ENCODE peak calls at places on chromosomes 6 and 20, in nine cellular contexts. D, V, K, M, C, Q, U, E and Z are unnamed samples.
A peak's percentile ranks its signal among the peaks of the same experiment; 100 is the strongest.

GRCh38 chr6:30893001-30893591 is 8.8 kb downstream of the DDR1 start:
- DNase-seq in V (no peak), D (peak; percentile 76), M (no peak), C (no peak), E (no peak), K (no peak), U (no peak), Q (no peak), Z (no peak)

GRCh38 chr6:1103945-1104623 is 207.8 kb upstream of the FOXQ1 start:
- DNase-seq in D (no peak), K (no peak), M (peak; percentile 32), U (no peak), E (no peak), C (no peak), Q (peak; percentile 65), V (no peak), Z (no peak)

GRCh38 chr6:34305982-34306702 is 57.3 kb upstream of the SMIM29 start:
- DNase-seq in V (peak; percentile 61), U (peak; percentile 92), K (no peak), Q (no peak), D (no peak), M (no peak), C (no peak), E (no peak), Z (no peak)

GRCh38 chr6:57324538-57324937 is 7.1 kb downstream of the PRIM2 start:
- DNase-seq in Q (no peak), V (no peak), D (no peak), C (no peak), K (no peak), E (no peak), M (no peak), U (peak; percentile 24), Z (no peak)

GRCh38 chr6:151230277-151230577 is 9.5 kb upstream of the AKAP12 start:
- DNase-seq in V (no peak), K (no peak), M (no peak), E (no peak), Q (no peak), C (no peak), D (no peak), U (no peak), Z (no peak)

GRCh38 chr6:32163559-32164258 is 686 bp upstream of the EGFL8 start:
- DNase-seq in U (no peak), V (no peak), M (no peak), E (no peak), K (no peak), Q (no peak), C (no peak), D (no peak), Z (peak; percentile 39)

GRCh38 chr20:32979201-32979998 is 24.8 kb downstream of the SUN5 start:
- DNase-seq in M (no peak), E (no peak), K (peak; percentile 31), Q (no peak), D (no peak), U (no peak), V (no peak), C (no peak), Z (peak; percentile 38)

GRCh38 chr6:39430968-39431523 is 108.5 kb upstream of the KCNK16 start:
- DNase-seq in K (peak; percentile 83), D (peak; percentile 43), M (peak; percentile 70), U (no peak), V (peak; percentile 47), Q (peak; percentile 37), E (peak; percentile 65), C (no peak), Z (no peak)

GRCh38 chr20:58706975-58707681 is 14.5 kb downstream of the NPEPL1 start:
- DNase-seq in V (no peak), C (no peak), D (no peak), Q (no peak), U (no peak), E (peak; percentile 44), M (peak; percentile 13), K (peak; percentile 72), Z (peak; percentile 64)

GRCh38 chr20:15849131-15849685 is 724.0 kb downstream of the KIF16B start:
- DNase-seq in E (no peak), M (no peak), V (no peak), D (no peak), U (no peak), K (no peak), C (no peak), Q (no peak), Z (no peak)

GRCh38 chr6:152399409-152399808 is 237.8 kb downstream of the SYNE1 start:
- DNase-seq in C (no peak), Q (no peak), U (no peak), K (no peak), E (no peak), D (no peak), V (no peak), M (no peak), Z (no peak)

GRCh38 chr6:45438156-45438555 is 60.4 kb upstream of the SUPT3H start:
- DNase-seq in K (no peak), M (no peak), C (no peak), E (no peak), V (no peak), Q (no peak), U (no peak), D (no peak), Z (no peak)

GRCh38 chr20:44614525-44614924 is 32.1 kb downstream of the PKIG start:
- DNase-seq in K (no peak), V (no peak), E (no peak), M (no peak), D (no peak), U (no peak), C (no peak), Q (no peak), Z (peak; percentile 66)

GRCh38 chr6:112298021-112298745 is 43.8 kb upstream of the LAMA4 start:
- DNase-seq in V (no peak), C (no peak), K (no peak), E (no peak), D (no peak), U (peak; percentile 85), M (no peak), Q (no peak), Z (no peak)

GRCh38 chr20:41457173-41457857 is 90.7 kb upstream of the EMILIN3 start:
- DNase-seq in D (no peak), E (no peak), U (no peak), V (no peak), K (no peak), C (no peak), M (no peak), Q (no peak), Z (no peak)

DNA sequence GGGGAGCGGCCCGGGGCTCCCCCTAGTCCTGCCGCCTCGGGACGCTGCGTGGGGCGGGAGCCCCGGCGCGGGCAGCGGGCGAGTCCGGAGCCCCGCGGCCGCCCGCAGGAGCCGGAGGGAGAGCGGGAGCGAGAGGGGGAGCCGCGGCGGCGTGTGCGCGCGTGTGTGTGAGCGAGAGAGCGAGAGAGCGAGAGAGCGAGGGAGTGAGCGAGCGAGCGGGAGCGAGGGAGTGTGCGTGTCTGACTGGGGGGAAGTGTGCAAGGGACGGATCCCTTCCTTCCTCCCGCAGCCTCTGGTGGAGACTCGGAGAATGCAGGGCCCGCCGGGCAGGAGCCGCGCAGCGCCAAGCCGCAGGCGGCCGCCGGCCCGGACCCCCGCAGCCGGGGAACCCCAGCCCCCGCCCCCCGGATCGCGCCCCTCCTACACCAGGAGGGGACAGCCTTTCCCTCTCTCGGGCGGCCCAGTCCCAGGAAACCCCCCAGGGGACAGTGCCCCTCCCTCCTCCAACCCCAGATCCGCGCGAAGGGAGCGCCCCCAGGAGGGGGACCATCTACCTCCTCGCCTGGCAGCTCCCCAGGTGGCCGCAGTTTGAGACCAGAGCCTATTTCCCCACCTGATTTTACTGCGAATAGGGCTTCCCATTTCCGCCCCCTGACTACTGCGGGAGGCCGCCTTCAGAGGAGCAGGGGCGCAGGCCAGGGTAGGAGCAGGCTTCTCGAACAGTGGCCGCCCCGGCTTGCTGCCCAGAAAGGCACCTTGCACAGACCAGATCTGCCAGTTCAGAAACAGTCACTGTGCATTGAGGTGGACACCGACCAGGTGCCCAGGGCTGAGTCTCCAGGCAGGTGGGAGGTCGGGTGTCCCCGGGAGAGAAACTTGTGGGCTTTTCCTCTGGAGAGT is at the start of gene CDH22:
- DNase-seq in C (peak; percentile 22), D (peak; percentile 87), Q (no peak), K (no peak), M (no peak), V (peak; percentile 45), E (peak; percentile 66), U (peak; percentile 27), Z (no peak)
- TF ChIP-seq CTCF in C (peak; percentile 36), D (peak; percentile 64), Q (no peak), K (peak; percentile 1), M (peak; percentile 32), V (peak; percentile 50), E (peak; percentile 28), U (peak; percentile 10), Z (peak; percentile 53)

DNA sequence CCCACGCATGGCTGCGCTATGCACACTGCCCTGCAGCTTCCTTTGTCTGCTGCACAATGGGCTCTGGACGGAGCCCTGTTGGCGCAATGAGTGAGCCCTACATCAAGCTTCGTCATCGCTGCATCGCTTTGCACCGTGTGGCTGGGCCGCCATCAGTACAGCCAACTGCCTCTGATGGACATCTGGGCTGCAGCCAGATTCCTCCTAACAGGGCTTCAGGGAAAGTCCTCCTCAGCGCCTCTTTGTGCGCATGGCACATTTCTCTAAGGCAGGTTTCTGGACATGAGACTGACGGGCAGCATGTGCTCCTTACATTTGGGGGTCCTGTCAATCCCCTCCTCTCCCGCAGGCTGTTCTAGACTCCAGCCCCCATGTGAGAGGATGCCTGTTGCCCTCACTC is 29.7 kb upstream of the ANGPT4 start:
- DNase-seq in U (no peak), V (no peak), D (no peak), M (no peak), E (no peak), Q (no peak), C (no peak), K (no peak), Z (no peak)
- TF ChIP-seq POLR2AphosphoS5 in U (no peak), V (no peak), D (no peak), M (no peak), E (no peak), Q (no peak), C (no peak), K (no peak), Z (no peak)

DNA sequence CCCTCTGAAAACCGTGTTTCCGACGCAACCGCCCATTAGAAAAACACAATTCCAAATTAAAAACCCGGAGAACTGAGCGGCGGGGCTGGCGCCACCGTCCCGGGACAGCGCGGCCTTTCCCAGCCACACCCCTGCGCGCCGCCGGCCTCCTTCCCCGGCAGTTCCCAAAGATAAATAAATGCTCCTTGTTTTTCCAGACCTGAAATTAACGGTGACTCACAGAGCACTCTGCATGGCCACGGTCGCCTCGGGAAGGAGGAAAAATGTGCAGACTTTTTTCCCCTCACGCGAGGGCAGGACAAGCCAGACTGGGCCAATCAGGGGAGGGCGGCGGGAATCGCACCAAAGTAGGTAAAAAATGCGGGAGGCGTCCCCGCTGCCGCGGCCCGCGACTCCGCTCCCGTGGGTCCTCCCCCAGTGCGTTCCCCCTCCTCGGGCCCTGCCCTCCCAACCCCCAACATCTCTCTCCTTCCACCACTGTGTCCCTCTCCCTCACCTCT is 853 bp upstream of the DSTN start:
- DNase-seq in E (peak; percentile 64), D (peak; percentile 93), V (peak; percentile 87), Q (peak; percentile 97), U (peak; percentile 99), K (peak; percentile 95), M (peak; percentile 96), C (peak; percentile 91), Z (peak; percentile 83)
- TF ChIP-seq POLR2A in E (peak; percentile 72), D (no peak), V (peak; percentile 33), Q (peak; percentile 57), U (peak; percentile 77), K (no peak), M (peak; percentile 84), C (peak; percentile 34), Z (no peak)

DNA sequence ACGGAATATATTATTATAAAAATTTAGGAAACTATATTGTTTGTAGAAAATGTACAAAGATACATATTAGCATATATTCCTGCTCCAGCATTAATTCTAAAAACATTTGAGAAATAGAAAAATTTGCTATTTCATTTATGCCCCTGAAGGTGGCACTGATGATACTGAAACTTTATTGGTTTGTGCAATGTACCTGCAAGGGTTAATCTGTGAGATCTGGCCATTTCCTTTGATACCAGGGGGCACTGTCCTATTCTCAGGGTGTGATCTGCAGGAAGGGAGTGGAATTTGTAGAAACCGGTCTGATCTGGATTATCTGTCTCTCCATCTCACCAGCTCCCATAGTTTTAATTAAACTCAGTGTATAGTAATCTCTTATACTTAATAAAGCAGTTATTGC is 625.1 kb upstream of the IMPG1 start:
- DNase-seq in Q (no peak), V (no peak), K (no peak), M (no peak), E (no peak), C (peak; percentile 61), D (no peak), U (peak; percentile 64), Z (no peak)
- TF ChIP-seq CTCF in Q (no peak), V (no peak), K (no peak), M (no peak), E (peak; percentile 33), C (peak; percentile 47), D (no peak), U (peak; percentile 18), Z (no peak)